ENCODE peak calls at places on chromosomes 12 and 14, in four cellular contexts. One of them, this sample, is unnamed.
A peak's percentile ranks its signal among the peaks of the same experiment; 100 is the strongest.

GRCh38 chr12:48180424-48180823 is 3.0 kb upstream of the CCDC184 start:
- DNase-seq in ovary: no peak
- DNase-seq in A549: no peak
- DNase-seq in endodermal cell: no peak
- DNase-seq in this sample: no peak

GRCh38 chr12:64522316-64522715 is 70.4 kb downstream of the TBK1 start:
- DNase-seq in ovary: no peak
- DNase-seq in A549: no peak
- DNase-seq in endodermal cell: peak; percentile 48
- DNase-seq in this sample: no peak

GRCh38 chr12:106309671-106310313 is 7.3 kb downstream of the TCP11L2 start:
- DNase-seq in ovary: no peak
- DNase-seq in A549: no peak
- DNase-seq in endodermal cell: no peak
- DNase-seq in this sample: no peak

GRCh38 chr14:32080001-32080510 is 3.0 kb downstream of the ARHGAP5 start:
- DNase-seq in ovary: no peak
- DNase-seq in A549: no peak
- DNase-seq in endodermal cell: no peak
- DNase-seq in this sample: no peak

GRCh38 chr14:24692382-24693352 is 58.7 kb upstream of the GZMB start:
- DNase-seq in ovary: no peak
- DNase-seq in A549: no peak
- DNase-seq in endodermal cell: peak; percentile 41
- DNase-seq in this sample: no peak

GRCh38 chr12:124847113-124847512 is 16.6 kb downstream of the SCARB1 start:
- DNase-seq in ovary: no peak
- DNase-seq in A549: no peak
- DNase-seq in endodermal cell: no peak
- DNase-seq in this sample: no peak

GRCh38 chr14:100027771-100028490 is 37.3 kb upstream of the EVL start:
- DNase-seq in ovary: no peak
- DNase-seq in A549: no peak
- DNase-seq in endodermal cell: no peak
- DNase-seq in this sample: no peak

GRCh38 chr12:105986779-105987686 is 151.7 kb downstream of the NUAK1 start:
- DNase-seq in ovary: no peak
- DNase-seq in A549: no peak
- DNase-seq in endodermal cell: peak; percentile 62
- DNase-seq in this sample: no peak

GRCh38 chr12:62919827-62920226 is 15.1 kb downstream of the PPM1H start:
- DNase-seq in ovary: peak; percentile 27
- DNase-seq in A549: no peak
- DNase-seq in endodermal cell: no peak
- DNase-seq in this sample: no peak

GRCh38 chr12:133129368-133130037 is 571 bp downstream of the ZNF891 start:
- DNase-seq in ovary: no peak
- DNase-seq in A549: no peak
- DNase-seq in endodermal cell: peak; percentile 52
- DNase-seq in this sample: no peak

GRCh38 chr12:93174048-93174447 is 203.7 kb upstream of the NUDT4 start:
- DNase-seq in ovary: no peak
- DNase-seq in A549: no peak
- DNase-seq in endodermal cell: no peak
- DNase-seq in this sample: no peak

GRCh38 chr14:104560586-104560945 is 19.0 kb upstream of the C14orf180 start:
- DNase-seq in ovary: no peak
- DNase-seq in A549: no peak
- DNase-seq in endodermal cell: no peak
- DNase-seq in this sample: peak; percentile 76

GRCh38 chr14:75042040-75042439 is 9.2 kb downstream of the MLH3 start:
- DNase-seq in ovary: no peak
- DNase-seq in A549: peak; percentile 9
- DNase-seq in endodermal cell: no peak
- DNase-seq in this sample: no peak

GRCh38 chr12:180445-180844 is 33.5 kb downstream of the SLC6A12 start:
- DNase-seq in ovary: no peak
- DNase-seq in A549: no peak
- DNase-seq in endodermal cell: no peak
- DNase-seq in this sample: no peak

GRCh38 chr12:26135010-26135420 is 10.2 kb upstream of the BHLHE41 start:
- DNase-seq in ovary: no peak
- DNase-seq in A549: no peak
- DNase-seq in endodermal cell: no peak
- DNase-seq in this sample: no peak

GRCh38 chr14:102968306-102968705 is 45.8 kb downstream of the AMN start:
- DNase-seq in ovary: no peak
- DNase-seq in A549: no peak
- DNase-seq in endodermal cell: no peak
- DNase-seq in this sample: no peak

GRCh38 chr14:72638021-72638420 is 255.9 kb downstream of the DPF3 start:
- DNase-seq in ovary: no peak
- DNase-seq in A549: peak; percentile 41
- DNase-seq in endodermal cell: no peak
- DNase-seq in this sample: no peak

GRCh38 chr14:75531660-75532317 is 9.5 kb downstream of the BATF start:
- DNase-seq in ovary: no peak
- DNase-seq in A549: peak; percentile 92
- DNase-seq in endodermal cell: no peak
- DNase-seq in this sample: no peak

GRCh38 chr12:2191534-2192153 is 138.9 kb downstream of the CACNA1C start:
- DNase-seq in ovary: no peak
- DNase-seq in A549: no peak
- DNase-seq in endodermal cell: no peak
- DNase-seq in this sample: no peak

GRCh38 chr14:24915958-24916595 is 133.9 kb downstream of the STXBP6 start:
- DNase-seq in ovary: no peak
- DNase-seq in A549: no peak
- DNase-seq in endodermal cell: no peak
- DNase-seq in this sample: no peak

GRCh38 chr14:52369305-52369781 is 55.2 kb downstream of the PTGER2 start:
- DNase-seq in ovary: no peak
- DNase-seq in A549: no peak
- DNase-seq in endodermal cell: no peak
- DNase-seq in this sample: no peak

GRCh38 chr12:115337693-115338543 is 653.9 kb upstream of the TBX3 start:
- DNase-seq in ovary: peak; percentile 31
- DNase-seq in A549: peak; percentile 94
- DNase-seq in endodermal cell: peak; percentile 75
- DNase-seq in this sample: no peak

GRCh38 chr12:64077922-64078321 is 144.2 kb downstream of the KICS2 start:
- DNase-seq in ovary: no peak
- DNase-seq in A549: peak; percentile 34
- DNase-seq in endodermal cell: no peak
- DNase-seq in this sample: no peak

GRCh38 chr12:49225551-49226166 is 36.8 kb upstream of the TUBA1A start:
- DNase-seq in ovary: no peak
- DNase-seq in A549: peak; percentile 44
- DNase-seq in endodermal cell: peak; percentile 61
- DNase-seq in this sample: no peak

GRCh38 chr14:32494566-32495434 is 165.7 kb downstream of the AKAP6 start:
- DNase-seq in ovary: no peak
- DNase-seq in A549: no peak
- DNase-seq in endodermal cell: no peak
- DNase-seq in this sample: no peak

GRCh38 chr12:25040593-25040992 is 91.7 kb upstream of the BCAT1 start:
- DNase-seq in ovary: no peak
- DNase-seq in A549: no peak
- DNase-seq in endodermal cell: no peak
- DNase-seq in this sample: no peak

GRCh38 chr14:55274760-55275159 is 3.5 kb downstream of the FBXO34 start:
- DNase-seq in ovary: no peak
- DNase-seq in A549: no peak
- DNase-seq in endodermal cell: no peak
- DNase-seq in this sample: no peak

GRCh38 chr12:30002677-30003076 is 218.9 kb upstream of the TMTC1 start:
- DNase-seq in ovary: no peak
- DNase-seq in A549: no peak
- DNase-seq in endodermal cell: no peak
- DNase-seq in this sample: no peak
- TF ChIP-seq CTCF in ovary: no peak
- TF ChIP-seq CTCF in A549: no peak
- TF ChIP-seq CTCF in endodermal cell: peak; percentile 46
- TF ChIP-seq CTCF in this sample: no peak

GRCh38 chr14:92679246-92679645 is 69.2 kb downstream of the LGMN start:
- DNase-seq in ovary: no peak
- DNase-seq in A549: no peak
- DNase-seq in endodermal cell: no peak
- DNase-seq in this sample: peak; percentile 61
- TF ChIP-seq CTCF in ovary: no peak
- TF ChIP-seq CTCF in A549: no peak
- TF ChIP-seq CTCF in endodermal cell: no peak
- TF ChIP-seq CTCF in this sample: no peak

GRCh38 chr12:78441737-78442453 is 422.7 kb upstream of the SYT1 start:
- DNase-seq in ovary: no peak
- DNase-seq in A549: no peak
- DNase-seq in endodermal cell: no peak
- DNase-seq in this sample: no peak

GRCh38 chr12:78442454-78442801 is 422.1 kb upstream of the SYT1 start:
- DNase-seq in ovary: no peak
- DNase-seq in A549: no peak
- DNase-seq in endodermal cell: no peak
- DNase-seq in this sample: no peak

GRCh38 chr12:78439666-78440065 is 424.9 kb upstream of the SYT1 start:
- DNase-seq in ovary: no peak
- DNase-seq in A549: no peak
- DNase-seq in endodermal cell: no peak
- DNase-seq in this sample: no peak
- TF ChIP-seq CTCF in ovary: no peak
- TF ChIP-seq CTCF in A549: no peak
- TF ChIP-seq CTCF in endodermal cell: no peak
- TF ChIP-seq CTCF in this sample: no peak

GRCh38 chr12:131784909-131785762 is 43.1 kb upstream of the MMP17 start:
- DNase-seq in ovary: no peak
- DNase-seq in A549: no peak
- DNase-seq in endodermal cell: no peak
- DNase-seq in this sample: no peak

GRCh38 chr12:131782061-131782460 is 46.1 kb upstream of the MMP17 start:
- DNase-seq in ovary: no peak
- DNase-seq in A549: no peak
- DNase-seq in endodermal cell: no peak
- DNase-seq in this sample: no peak

GRCh38 chr12:131786331-131786730 is 41.9 kb upstream of the MMP17 start:
- DNase-seq in ovary: no peak
- DNase-seq in A549: no peak
- DNase-seq in endodermal cell: no peak
- DNase-seq in this sample: no peak

GRCh38 chr12:131785763-131786330 is 42.3 kb upstream of the MMP17 start:
- DNase-seq in ovary: no peak
- DNase-seq in A549: no peak
- DNase-seq in endodermal cell: no peak
- DNase-seq in this sample: no peak

DNA sequence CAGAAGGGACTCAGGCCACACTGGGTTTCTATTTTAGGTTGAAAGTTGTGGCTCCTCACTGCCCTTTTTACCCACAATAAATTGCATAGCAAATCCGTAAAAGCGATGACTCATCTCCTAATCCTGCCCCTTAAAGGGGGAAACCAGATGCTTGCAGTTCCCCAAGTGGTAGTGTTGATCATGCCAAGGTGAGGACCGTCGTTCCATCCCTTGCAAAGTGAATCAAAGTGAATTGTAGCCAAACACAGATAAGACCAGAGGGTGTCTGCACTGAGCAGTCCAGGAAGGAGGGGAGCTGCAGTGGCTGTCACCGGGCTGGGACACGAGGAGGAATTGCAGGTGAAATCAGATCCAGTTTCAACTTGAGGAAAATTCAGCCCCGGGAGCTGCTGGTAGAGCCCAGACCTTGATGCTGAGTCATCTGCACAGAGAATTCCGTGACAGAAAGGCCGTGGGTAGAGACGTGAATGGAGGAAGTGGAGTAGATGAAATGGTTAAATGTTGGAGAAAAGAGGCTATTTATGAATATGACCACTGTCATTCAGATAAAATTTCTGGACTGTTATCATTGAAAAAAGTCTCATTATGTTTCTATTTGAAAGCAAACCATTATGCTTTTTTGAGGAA is 44.2 kb upstream of the MMP17 start:
- DNase-seq in ovary: no peak
- DNase-seq in A549: peak; percentile 75
- DNase-seq in endodermal cell: peak; percentile 83
- DNase-seq in this sample: no peak
- TF ChIP-seq CTCF in ovary: no peak
- TF ChIP-seq CTCF in A549: no peak
- TF ChIP-seq CTCF in endodermal cell: no peak
- TF ChIP-seq CTCF in this sample: no peak

GRCh38 chr14:76924363-76925151 is 98.3 kb downstream of the LRRC74A start:
- DNase-seq in ovary: peak; percentile 69
- DNase-seq in A549: peak; percentile 71
- DNase-seq in endodermal cell: peak; percentile 93
- DNase-seq in this sample: no peak
- TF ChIP-seq CTCF in ovary: no peak
- TF ChIP-seq CTCF in A549: no peak
- TF ChIP-seq CTCF in endodermal cell: no peak
- TF ChIP-seq CTCF in this sample: no peak

DNA sequence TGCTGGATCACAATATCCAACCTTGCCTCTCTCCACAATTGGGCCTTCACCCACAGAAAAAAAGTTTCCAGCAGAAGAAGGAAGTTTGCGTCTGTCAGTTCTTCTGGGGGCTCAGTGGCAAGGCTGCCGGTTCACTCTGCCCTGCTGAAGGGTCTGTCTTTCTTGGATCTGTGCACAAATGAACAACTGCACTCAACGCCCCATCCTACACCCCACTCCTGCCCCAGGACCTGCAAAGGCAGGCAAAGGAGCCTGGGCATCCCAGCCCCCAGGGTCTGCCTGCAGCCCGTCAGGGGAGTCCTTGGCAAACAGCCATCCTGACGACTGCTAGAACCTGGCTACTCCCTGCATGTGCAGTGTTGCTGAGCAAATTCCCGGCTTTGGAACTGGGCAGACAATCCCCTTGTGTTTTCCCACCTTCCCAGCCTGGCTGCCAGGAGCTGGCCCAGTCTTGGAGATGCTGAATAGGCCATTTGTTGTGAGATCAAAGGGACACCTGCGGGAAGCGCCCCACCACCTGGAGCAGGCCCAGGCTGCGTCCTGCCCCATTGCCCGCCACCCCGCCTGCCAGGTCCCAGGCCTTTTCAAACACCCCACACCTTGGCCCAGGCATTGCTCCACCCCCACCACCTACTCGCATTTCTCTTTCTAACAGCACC is 311.9 kb downstream of the BCL11B start:
- DNase-seq in ovary: no peak
- DNase-seq in A549: no peak
- DNase-seq in endodermal cell: peak; percentile 43
- DNase-seq in this sample: no peak
- TF ChIP-seq CTCF in ovary: no peak
- TF ChIP-seq CTCF in A549: no peak
- TF ChIP-seq CTCF in endodermal cell: no peak
- TF ChIP-seq CTCF in this sample: no peak

GRCh38 chr12:30985814-30986452 is 59.4 kb downstream of the TSPAN11 start:
- DNase-seq in ovary: no peak
- DNase-seq in A549: peak; percentile 55
- DNase-seq in endodermal cell: peak; percentile 94
- DNase-seq in this sample: no peak
- TF ChIP-seq CTCF in ovary: no peak
- TF ChIP-seq CTCF in A549: peak; percentile 67
- TF ChIP-seq CTCF in endodermal cell: peak; percentile 99
- TF ChIP-seq CTCF in this sample: peak; percentile 90